ENCODE peak calls at places on chromosomes 1 and 21, in six cellular contexts. M is psoas muscle, Y is right lobe of liver, C is right atrium auricular region, B is heart right ventricle, F is cardiac muscle cell. G is an unnamed sample.

GRCh38 chr1:203410117-203410900 is 59.4 kb upstream of the FMOD start:
- DNase-seq in M (no peak), Y (no peak), C (no peak), B (no peak), F (no peak), G (no peak)

GRCh38 chr1:74468982-74469603 is 43.3 kb downstream of the LRRC53 start:
- DNase-seq in M (no peak), Y (no peak), C (no peak), B (no peak), F (peak), G (no peak)

GRCh38 chr1:199297901-199298300 is 659.1 kb downstream of the PTPRC start:
- DNase-seq in M (no peak), Y (no peak), C (no peak), B (no peak), F (no peak), G (no peak)

GRCh38 chr1:226602186-226603029 is 53.8 kb downstream of the STUM start:
- DNase-seq in M (peak), Y (no peak), C (no peak), B (peak), F (peak), G (no peak)

GRCh38 chr1:155192346-155193274 is 15.1 kb downstream of the THBS3 start:
- DNase-seq in M (no peak), Y (no peak), C (no peak), B (no peak), F (no peak), G (peak)

GRCh38 chr1:223776075-223776814 is 63.9 kb downstream of the CAPN2 start:
- DNase-seq in M (no peak), Y (no peak), C (peak), B (no peak), F (peak), G (no peak)

GRCh38 chr1:85397490-85398044 is 67.4 kb downstream of the DDAH1 start:
- DNase-seq in M (no peak), Y (no peak), C (no peak), B (no peak), F (no peak), G (no peak)

GRCh38 chr1:163090321-163090945 is 21.3 kb downstream of the RGS4 start:
- DNase-seq in M (no peak), Y (no peak), C (no peak), B (no peak), F (peak), G (no peak)

GRCh38 chr1:228018125-228018398 is 11.3 kb downstream of the WNT3A start:
- DNase-seq in M (no peak), Y (no peak), C (no peak), B (peak), F (no peak), G (no peak)

DNA sequence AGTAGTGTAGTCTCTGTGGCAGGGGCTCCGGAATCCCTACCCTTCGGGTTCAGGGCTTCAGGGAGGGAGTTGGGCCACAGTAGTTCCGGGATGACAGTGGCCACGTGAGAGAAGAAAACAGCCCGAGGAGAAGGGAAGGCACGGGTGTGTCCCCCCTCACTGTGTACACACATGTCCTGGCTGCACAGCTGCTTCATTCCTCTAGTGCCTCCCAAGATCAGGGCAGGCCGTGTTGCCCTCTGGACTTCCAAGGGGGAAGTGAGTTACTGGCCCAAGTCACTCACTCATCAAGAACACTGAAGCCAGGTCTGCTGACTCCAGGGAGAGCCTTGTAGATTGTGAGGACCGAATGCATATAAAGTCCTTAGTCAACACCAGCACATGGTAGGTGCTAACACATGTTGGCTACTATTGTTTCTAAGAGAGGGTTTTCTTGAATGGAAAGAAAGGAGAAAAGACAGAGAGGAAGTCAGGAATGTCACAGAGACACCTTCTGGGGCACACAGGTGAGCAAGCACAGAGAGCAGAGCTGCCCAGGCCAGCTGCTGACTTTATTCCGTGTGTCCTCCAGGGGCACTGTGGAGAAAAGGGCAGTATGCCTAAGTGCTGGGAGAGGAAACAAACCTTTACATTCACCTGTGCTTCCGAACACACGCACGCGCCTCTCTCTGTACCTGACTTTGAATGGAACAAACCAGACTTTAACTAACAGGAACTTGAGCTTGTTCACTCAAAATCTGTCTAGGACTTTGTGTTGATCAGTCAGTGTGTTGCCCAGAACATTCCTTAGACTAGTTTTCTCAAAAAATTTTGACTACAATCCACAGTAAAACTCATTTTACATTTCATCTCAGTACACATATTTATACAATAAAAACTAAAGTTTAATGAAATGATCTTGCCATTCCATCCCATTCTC is 40.0 kb downstream of the LHX4 start:
- DNase-seq in M (no peak), Y (peak), C (peak), B (no peak), F (no peak), G (peak)
- TF ChIP-seq CTCF in M (no peak), Y (peak), C (no peak), B (peak), F (peak), G (no peak)

GRCh38 chr1:68232354-68233148 is at the start of gene WLS:
- DNase-seq in M (peak), Y (peak), C (peak), B (peak), F (peak), G (peak)

GRCh38 chr1:68231627-68232303 is 558 bp downstream of the WLS start:
- DNase-seq in M (peak), Y (peak), C (peak), B (peak), F (peak), G (peak)

GRCh38 chr1:68229927-68230812 is 2.2 kb downstream of the WLS start:
- DNase-seq in M (no peak), Y (no peak), C (no peak), B (no peak), F (peak), G (no peak)

GRCh38 chr1:68233202-68233601 is 879 bp upstream of the WLS start:
- DNase-seq in M (no peak), Y (no peak), C (no peak), B (no peak), F (no peak), G (no peak)

DNA sequence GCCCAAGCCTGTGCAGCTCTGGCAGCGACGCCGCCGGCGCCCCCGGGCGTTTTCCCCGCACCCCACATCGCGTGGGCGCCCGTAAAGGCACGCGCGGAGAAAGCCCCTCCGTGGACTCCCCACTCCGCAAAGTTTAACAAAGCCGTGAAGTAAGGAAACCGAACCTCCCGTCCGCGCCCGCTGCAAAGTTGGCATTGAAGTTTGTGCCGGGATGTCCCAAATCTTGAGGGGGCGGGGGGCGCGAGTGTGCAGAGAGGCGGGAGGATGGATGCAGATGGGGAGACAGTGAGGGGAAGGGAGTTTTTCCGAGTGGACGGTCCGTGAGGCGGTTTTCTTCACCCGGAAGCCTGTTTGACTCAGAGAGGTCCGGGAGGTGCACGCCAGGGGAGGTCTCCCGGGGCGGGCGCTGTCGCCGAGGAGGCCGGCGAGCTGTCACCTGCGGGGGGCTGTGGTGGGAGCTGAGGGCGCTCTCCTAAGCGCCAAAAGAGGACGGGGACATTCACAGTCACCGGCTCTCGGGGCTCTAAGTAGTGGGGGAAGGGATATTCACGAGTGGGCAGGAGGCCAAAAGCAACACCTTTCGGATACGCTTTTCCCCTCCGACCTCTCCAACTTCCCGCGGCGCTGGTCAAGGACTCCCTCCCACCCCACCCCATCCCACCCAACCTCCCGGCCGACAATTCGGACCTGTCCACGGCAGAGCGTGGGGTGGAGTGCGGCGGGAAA is 1.3 kb downstream of the WLS start:
- DNase-seq in M (peak), Y (peak), C (no peak), B (peak), F (peak), G (peak)
- H3K4me3 ChIP-seq in M (peak), Y (peak), C (peak), B (peak), F (peak), G (peak)

GRCh38 chr1:32754282-32755097 is 51.9 kb upstream of the SYNC start:
- DNase-seq in M (peak), Y (no peak), C (no peak), B (no peak), F (no peak), G (peak)
- H3K27ac ChIP-seq in M (no peak), Y (no peak), C (no peak), B (no peak), F (no peak), G (peak)

GRCh38 chr21:36663033-36663855 is 35.7 kb upstream of the SIM2 start:
- DNase-seq in M (no peak), Y (no peak), C (no peak), B (no peak), F (peak), G (no peak)

GRCh38 chr21:36657999-36658398 is 40.9 kb upstream of the SIM2 start:
- DNase-seq in M (no peak), Y (no peak), C (no peak), B (no peak), F (no peak), G (no peak)

GRCh38 chr21:36658926-36659325 is 40.0 kb upstream of the SIM2 start:
- DNase-seq in M (no peak), Y (no peak), C (no peak), B (no peak), F (no peak), G (no peak)

GRCh38 chr21:36664678-36665022 is 34.3 kb upstream of the SIM2 start:
- DNase-seq in M (peak), Y (no peak), C (no peak), B (peak), F (no peak), G (no peak)

GRCh38 chr21:36661511-36662309 is 37.2 kb upstream of the SIM2 start:
- DNase-seq in M (no peak), Y (peak), C (no peak), B (no peak), F (peak), G (no peak)
- TF ChIP-seq CTCF in M (peak), Y (peak), C (peak), B (peak), F (peak), G (no peak)

GRCh38 chr1:55503663-55504305 is 288.6 kb upstream of the USP24 start:
- DNase-seq in M (no peak), Y (no peak), C (no peak), B (no peak), F (no peak), G (no peak)
- H3K4me3 ChIP-seq in M (no peak), Y (no peak), C (no peak), B (no peak), F (no peak), G (no peak)

GRCh38 chr1:68204965-68205630 is 27.2 kb downstream of the WLS start:
- DNase-seq in M (no peak), Y (peak), C (no peak), B (peak), F (no peak), G (no peak)
- H3K27ac ChIP-seq in M (peak), Y (peak), C (peak), B (peak), F (peak), G (peak)

GRCh38 chr1:207810606-207811295 is 58.9 kb downstream of the CD46 start:
- DNase-seq in M (no peak), Y (no peak), C (no peak), B (no peak), F (no peak), G (no peak)
- TF ChIP-seq CTCF in M (no peak), Y (no peak), C (no peak), B (no peak), F (no peak), G (no peak)

GRCh38 chr21:45981154-45981606 is 390 bp upstream of the COL6A1 start:
- DNase-seq in M (peak), Y (peak), C (peak), B (peak), F (peak), G (peak)
- H3K4me3 ChIP-seq in M (peak), Y (peak), C (peak), B (peak), F (peak), G (no peak)